ENCODE peak calls at places on chromosome 18, in eight cellular contexts. F is type B pancreatic cell, P is mesothelial cell of epicardium, G is nephron progenitor cell, J is amniotic stem cell, K is NCI-H2081, M is fibroblast of the aortic adventitia, Y is NB4. N is an unnamed sample.

GRCh38 chr18:58691256-58691655 is 20.0 kb downstream of the MALT1 start:
- DNase-seq in F (no peak), P (no peak), G (no peak), J (no peak), K (no peak), M (no peak), Y (no peak), N (no peak)

GRCh38 chr18:12839526-12840196 is 44.4 kb downstream of the PTPN2 start:
- DNase-seq in F (no peak), P (no peak), G (no peak), J (no peak), K (no peak), M (peak), Y (peak), N (no peak)

GRCh38 chr18:55199291-55199963 is 240.2 kb upstream of the CCDC68 start:
- DNase-seq in F (no peak), P (no peak), G (no peak), J (no peak), K (no peak), M (no peak), Y (no peak), N (no peak)

GRCh38 chr18:3402962-3403585 is 46.9 kb upstream of the TGIF1 start:
- DNase-seq in F (no peak), P (no peak), G (no peak), J (no peak), K (no peak), M (peak), Y (no peak), N (no peak)

GRCh38 chr18:36724591-36725001 is 104.2 kb downstream of the TPGS2 start:
- DNase-seq in F (no peak), P (no peak), G (no peak), J (no peak), K (no peak), M (peak), Y (no peak), N (no peak)

GRCh38 chr18:49618741-49619392 is 57.0 kb downstream of the LIPG start:
- DNase-seq in F (no peak), P (no peak), G (peak), J (no peak), K (no peak), M (peak), Y (no peak), N (peak)

GRCh38 chr18:65659912-65660311 is 90.9 kb upstream of the CDH7 start:
- DNase-seq in F (no peak), P (no peak), G (no peak), J (no peak), K (no peak), M (no peak), Y (no peak), N (no peak)

GRCh38 chr18:6397931-6398566 is 16.7 kb downstream of the L3MBTL4 start:
- DNase-seq in F (no peak), P (no peak), G (no peak), J (no peak), K (no peak), M (no peak), Y (no peak), N (no peak)

GRCh38 chr18:50398947-50399346 is 24.1 kb downstream of the SKA1 start:
- DNase-seq in F (no peak), P (no peak), G (no peak), J (no peak), K (no peak), M (no peak), Y (no peak), N (no peak)

GRCh38 chr18:76491436-76491800 is 3.6 kb downstream of the ZNF516 start:
- DNase-seq in F (no peak), P (peak), G (peak), J (peak), K (peak), M (peak), Y (peak), N (no peak)

GRCh38 chr18:11078491-11078890 is 70.9 kb downstream of the PIEZO2 start:
- DNase-seq in F (no peak), P (no peak), G (no peak), J (no peak), K (no peak), M (no peak), Y (no peak), N (no peak)

GRCh38 chr18:57446322-57446721 is 11.1 kb downstream of the ONECUT2 start:
- DNase-seq in F (no peak), P (no peak), G (peak), J (no peak), K (peak), M (no peak), Y (peak), N (no peak)

GRCh38 chr18:66495844-66496243 is 108.0 kb downstream of the CDH19 start:
- DNase-seq in F (peak), P (peak), G (peak), J (no peak), K (peak), M (no peak), Y (peak), N (no peak)

GRCh38 chr18:49250819-49251388 is 209.5 kb downstream of the DYM start:
- DNase-seq in F (no peak), P (no peak), G (no peak), J (no peak), K (peak), M (peak), Y (peak), N (peak)

GRCh38 chr18:56702946-56703345 is 51.8 kb downstream of the WDR7 start:
- DNase-seq in F (no peak), P (no peak), G (peak), J (peak), K (peak), M (peak), Y (peak), N (peak)

GRCh38 chr18:23102498-23103260 is 32.6 kb upstream of the CABLES1 start:
- DNase-seq in F (no peak), P (no peak), G (no peak), J (no peak), K (no peak), M (no peak), Y (no peak), N (no peak)

GRCh38 chr18:62138836-62139235 is 48.0 kb downstream of the PIGN start:
- DNase-seq in F (no peak), P (no peak), G (no peak), J (no peak), K (no peak), M (no peak), Y (no peak), N (no peak)

GRCh38 chr18:48547456-48548403 is 8.9 kb downstream of the CTIF start:
- DNase-seq in F (no peak), P (no peak), G (no peak), J (peak), K (no peak), M (peak), Y (no peak), N (no peak)

GRCh38 chr18:77020561-77020960 is 112.0 kb downstream of the MBP start:
- DNase-seq in F (no peak), P (no peak), G (no peak), J (no peak), K (no peak), M (no peak), Y (no peak), N (no peak)

GRCh38 chr18:25289040-25289631 is 62.8 kb downstream of the ZNF521 start:
- DNase-seq in F (no peak), P (no peak), G (peak), J (peak), K (no peak), M (peak), Y (no peak), N (no peak)

GRCh38 chr18:25974630-25975077 is 115.8 kb downstream of the SS18 start:
- DNase-seq in F (no peak), P (no peak), G (no peak), J (no peak), K (no peak), M (no peak), Y (peak), N (no peak)

GRCh38 chr18:21391074-21391673 is 149.1 kb downstream of the GREB1L start:
- DNase-seq in F (no peak), P (no peak), G (no peak), J (peak), K (peak), M (peak), Y (no peak), N (no peak)

GRCh38 chr18:9779630-9780029 is 71.5 kb downstream of the RAB31 start:
- DNase-seq in F (no peak), P (no peak), G (no peak), J (no peak), K (no peak), M (peak), Y (peak), N (no peak)

GRCh38 chr18:70998490-70998889 is 709.6 kb downstream of the SOCS6 start:
- DNase-seq in F (no peak), P (no peak), G (no peak), J (no peak), K (no peak), M (peak), Y (peak), N (no peak)

GRCh38 chr18:7490104-7490503 is 77.0 kb upstream of the PTPRM start:
- DNase-seq in F (no peak), P (no peak), G (no peak), J (no peak), K (no peak), M (no peak), Y (no peak), N (no peak)

GRCh38 chr18:58578321-58578720 is 50.6 kb downstream of the ALPK2 start:
- DNase-seq in F (no peak), P (no peak), G (no peak), J (no peak), K (no peak), M (peak), Y (no peak), N (no peak)

GRCh38 chr18:68833756-68834155 is 35.9 kb downstream of the CCDC102B start:
- DNase-seq in F (no peak), P (no peak), G (no peak), J (no peak), K (no peak), M (no peak), Y (no peak), N (no peak)

GRCh38 chr18:71998547-71998946 is 545.6 kb downstream of the CBLN2 start:
- DNase-seq in F (no peak), P (no peak), G (no peak), J (no peak), K (no peak), M (no peak), Y (no peak), N (no peak)

GRCh38 chr18:77031662-77032061 is 100.9 kb downstream of the MBP start:
- DNase-seq in F (no peak), P (no peak), G (no peak), J (no peak), K (no peak), M (no peak), Y (no peak), N (no peak)

GRCh38 chr18:9539283-9539682 is 64.0 kb downstream of the RALBP1 start:
- DNase-seq in F (no peak), P (no peak), G (no peak), J (peak), K (no peak), M (peak), Y (no peak), N (no peak)

GRCh38 chr18:75034937-75035336 is 174.0 kb downstream of the PTGR3 start:
- DNase-seq in F (no peak), P (no peak), G (no peak), J (no peak), K (no peak), M (no peak), Y (no peak), N (no peak)

GRCh38 chr18:2143666-2144065 is 427.6 kb downstream of the METTL4 start:
- DNase-seq in F (no peak), P (no peak), G (no peak), J (no peak), K (no peak), M (peak), Y (no peak), N (no peak)

GRCh38 chr18:11154369-11154982 is 5.1 kb upstream of the PIEZO2 start:
- DNase-seq in F (no peak), P (no peak), G (no peak), J (peak), K (peak), M (peak), Y (peak), N (peak)

GRCh38 chr18:48894799-48895346 is 55.9 kb downstream of the SMAD7 start:
- DNase-seq in F (no peak), P (no peak), G (no peak), J (no peak), K (no peak), M (peak), Y (no peak), N (no peak)

GRCh38 chr18:38551881-38552280 is 986.3 kb upstream of the CELF4 start:
- DNase-seq in F (no peak), P (no peak), G (no peak), J (no peak), K (no peak), M (no peak), Y (no peak), N (no peak)

N was measured in pulmonary artery endothelial cell.